ENCODE peak calls at places on chromosome 19, in four cellular contexts. N, V, G and H are unnamed samples.
A peak's percentile ranks its signal among the peaks of the same experiment; 100 is the strongest.

GRCh38 chr19:54436031-54436523 is 12.9 kb upstream of the LENG8 start:
- DNase-seq in V (no peak), N (peak; percentile 61), G (no peak), H (no peak)

GRCh38 chr19:13705928-13706447 is 58.3 kb upstream of the MRI1 start:
- DNase-seq in V (peak; percentile 55), N (no peak), G (no peak), H (no peak)

GRCh38 chr19:50933640-50934039 is 19.2 kb downstream of the KLK5 start:
- DNase-seq in V (no peak), G (no peak), N (no peak), H (peak; percentile 84)

GRCh38 chr19:27745978-27746542 is 1466.9 kb downstream of the UQCRFS1 start:
- DNase-seq in G (no peak), V (no peak), N (peak; percentile 7), H (no peak)

GRCh38 chr19:41601771-41602170 is 25.1 kb downstream of the CEACAM4 start:
- DNase-seq in G (no peak), N (no peak), V (no peak), H (no peak)

GRCh38 chr19:12331211-12331941 is 2.1 kb downstream of the ZNF563 start:
- DNase-seq in G (peak; percentile 96), N (no peak), V (no peak), H (no peak)

GRCh38 chr19:10095948-10096614 is 6.4 kb downstream of the ANGPTL6 start:
- DNase-seq in V (peak; percentile 98), G (no peak), N (peak; percentile 96), H (peak; percentile 80)

GRCh38 chr19:36891768-36892357 is 24.2 kb downstream of the ZNF829 start:
- DNase-seq in G (no peak), N (no peak), V (no peak), H (no peak)

GRCh38 chr19:53158119-53158656 is 665 bp downstream of the ZNF347 start:
- DNase-seq in V (peak; percentile 42), N (peak; percentile 65), G (no peak), H (no peak)

DNA sequence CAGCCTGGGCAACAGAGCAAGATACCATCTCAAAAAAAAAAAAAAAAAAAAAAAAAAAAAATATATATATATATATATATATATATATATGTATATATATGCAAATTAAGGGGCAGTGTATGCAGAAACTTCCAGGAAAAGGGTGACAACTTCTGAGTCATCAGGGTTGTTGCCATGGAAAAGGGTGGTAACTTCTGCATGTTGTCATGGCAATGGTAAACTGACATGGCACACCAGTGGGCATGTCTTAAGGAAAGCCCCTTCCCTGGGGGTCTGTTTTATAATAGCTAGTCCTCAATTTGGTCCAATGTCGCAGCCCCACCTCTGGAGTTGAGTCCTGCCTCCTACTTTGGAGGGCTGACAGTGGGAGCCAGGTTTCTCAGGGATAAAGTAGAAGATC is 7.4 kb upstream of the FCHO1 start:
- DNase-seq in G (no peak), V (no peak), N (no peak), H (no peak)
- TF ChIP-seq CEBPB in G (no peak), V (no peak), N (no peak), H (no peak)

DNA sequence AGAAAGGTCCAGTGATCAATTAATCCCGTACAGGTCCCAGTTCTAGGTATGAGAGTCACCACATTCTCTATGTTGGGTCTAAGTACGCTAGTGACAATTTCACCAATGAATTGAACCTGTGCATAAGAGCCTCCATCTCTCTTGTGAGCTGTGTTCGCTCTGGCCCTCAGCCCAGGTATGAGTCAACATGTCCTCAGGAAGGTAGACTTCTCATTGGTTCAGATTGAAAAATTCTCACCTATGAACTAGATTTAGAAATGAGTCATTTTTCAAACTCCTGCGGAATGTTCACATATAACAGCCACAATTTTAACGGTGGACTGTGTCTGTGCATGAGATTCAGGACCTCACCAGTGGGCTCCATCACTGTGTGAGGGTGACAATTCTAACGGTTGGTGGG is 12.7 kb upstream of the ZNF43 start:
- DNase-seq in V (no peak), G (no peak), N (no peak), H (peak; percentile 8)
- TF ChIP-seq PHF8 in V (no peak), G (no peak), N (no peak), H (no peak)

GRCh38 chr19:43783636-43784035 is 2.9 kb upstream of the KCNN4 start:
- DNase-seq in N (no peak), G (no peak), V (no peak), H (no peak)

GRCh38 chr19:43784251-43784980 is 3.6 kb upstream of the KCNN4 start:
- DNase-seq in G (no peak), V (peak; percentile 77), N (no peak), H (peak; percentile 89)

GRCh38 chr19:43782689-43783231 is 2.0 kb upstream of the KCNN4 start:
- DNase-seq in N (no peak), G (no peak), V (peak; percentile 59), H (peak; percentile 58)

GRCh38 chr19:43786665-43787064 is 5.9 kb upstream of the KCNN4 start:
- DNase-seq in V (no peak), N (no peak), G (no peak), H (no peak)

DNA sequence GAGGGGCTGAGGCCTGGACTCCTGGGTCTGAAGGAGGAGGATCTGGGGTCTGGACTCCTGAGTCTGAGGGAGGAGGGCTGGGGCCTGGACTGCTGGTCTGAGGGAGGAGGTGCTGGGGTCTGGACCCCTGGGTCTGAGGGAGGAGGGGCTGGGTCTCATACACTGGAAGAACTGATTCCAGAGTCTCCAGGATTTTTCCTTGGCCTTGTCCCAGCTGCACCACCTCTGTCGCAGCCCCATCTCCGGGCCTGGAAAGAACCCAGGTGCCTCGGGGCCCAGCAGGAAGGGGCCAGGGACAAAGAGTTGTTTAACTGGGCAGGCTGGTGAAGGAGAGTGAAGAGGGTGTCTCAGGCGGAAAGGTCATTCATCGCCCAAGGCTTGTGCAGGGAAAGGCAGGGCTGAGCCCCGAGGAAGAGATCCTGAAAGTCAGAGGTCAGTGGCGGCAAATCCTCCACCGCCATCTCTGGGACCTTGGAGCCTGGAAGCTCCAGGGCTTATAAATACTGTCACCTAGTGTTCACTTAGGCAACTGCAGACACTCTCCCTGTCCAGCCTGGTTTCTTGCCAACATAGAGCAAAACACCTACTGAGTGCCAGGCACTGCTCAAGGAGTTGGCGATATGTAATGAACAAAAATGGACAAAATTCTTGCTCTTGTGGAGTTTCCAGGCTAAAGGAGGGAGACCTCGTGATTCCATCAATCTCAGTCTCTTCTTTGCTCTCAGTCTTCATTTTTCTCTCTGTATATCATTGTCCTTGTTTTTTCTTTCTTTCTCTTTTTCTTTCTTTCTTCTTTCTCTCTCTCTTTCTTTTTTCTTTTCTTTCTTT is 4.4 kb upstream of the KCNN4 start:
- DNase-seq in V (peak; percentile 70), G (peak; percentile 60), N (peak; percentile 64), H (peak; percentile 90)
- TF ChIP-seq CEBPB in V (no peak), G (no peak), N (no peak), H (no peak)

GRCh38 chr19:19477705-19478383 is 37.5 kb downstream of the TSSK6 start:
- DNase-seq in N (no peak), V (no peak), G (no peak), H (no peak)
- TF ChIP-seq PHF8 in N (no peak), V (no peak), G (no peak), H (no peak)

GRCh38 chr19:55643733-55644116 is 276 bp downstream of the ZNF581 start:
- DNase-seq in N (no peak), V (peak; percentile 63), G (no peak), H (no peak)

GRCh38 chr19:55643003-55643732 is at the start of gene ZNF581:
- DNase-seq in G (peak; percentile 57), V (no peak), N (peak; percentile 90), H (peak; percentile 86)

GRCh38 chr19:55640577-55641375 is at the start of gene ZNF580:
- DNase-seq in N (peak; percentile 86), G (peak; percentile 40), V (peak; percentile 80), H (peak; percentile 77)

GRCh38 chr19:55641376-55642152 is 762 bp downstream of the ZNF580 start:
- DNase-seq in V (no peak), N (no peak), G (no peak), H (peak; percentile 63)

GRCh38 chr19:55642153-55643002 is 1.1 kb upstream of the ZNF581 start:
- DNase-seq in N (peak; percentile 61), V (no peak), G (no peak), H (no peak)
- TF ChIP-seq CEBPB in N (no peak), V (no peak), G (no peak), H (no peak)

GRCh38 chr19:6126335-6126974 is 9.0 kb upstream of the ACSBG2 start:
- DNase-seq in N (no peak), G (peak; percentile 67), V (peak; percentile 71), H (peak; percentile 86)
- TF ChIP-seq PHF8 in N (no peak), G (no peak), V (no peak), H (no peak)

GRCh38 chr19:29385191-29385795 is 140.5 kb upstream of the VSTM2B start:
- DNase-seq in G (no peak), V (no peak), N (no peak), H (no peak)
- TF ChIP-seq CEBPB in G (no peak), V (no peak), N (no peak), H (no peak)

GRCh38 chr19:1240925-1241324 is 626 bp upstream of the ATP5F1D start:
- DNase-seq in V (no peak), G (no peak), N (peak; percentile 52), H (no peak)

GRCh38 chr19:1239796-1240737 is 1.5 kb upstream of the ATP5F1D start:
- DNase-seq in V (peak; percentile 93), N (peak; percentile 95), G (peak; percentile 62), H (peak; percentile 87)

GRCh38 chr19:1239420-1239795 is 1.6 kb upstream of the CBARP start:
- DNase-seq in V (no peak), N (no peak), G (no peak), H (no peak)

GRCh38 chr19:1243768-1244692 is 2.5 kb downstream of the ATP5F1D start:
- DNase-seq in V (no peak), G (peak; percentile 81), N (peak; percentile 94), H (peak; percentile 84)

DNA sequence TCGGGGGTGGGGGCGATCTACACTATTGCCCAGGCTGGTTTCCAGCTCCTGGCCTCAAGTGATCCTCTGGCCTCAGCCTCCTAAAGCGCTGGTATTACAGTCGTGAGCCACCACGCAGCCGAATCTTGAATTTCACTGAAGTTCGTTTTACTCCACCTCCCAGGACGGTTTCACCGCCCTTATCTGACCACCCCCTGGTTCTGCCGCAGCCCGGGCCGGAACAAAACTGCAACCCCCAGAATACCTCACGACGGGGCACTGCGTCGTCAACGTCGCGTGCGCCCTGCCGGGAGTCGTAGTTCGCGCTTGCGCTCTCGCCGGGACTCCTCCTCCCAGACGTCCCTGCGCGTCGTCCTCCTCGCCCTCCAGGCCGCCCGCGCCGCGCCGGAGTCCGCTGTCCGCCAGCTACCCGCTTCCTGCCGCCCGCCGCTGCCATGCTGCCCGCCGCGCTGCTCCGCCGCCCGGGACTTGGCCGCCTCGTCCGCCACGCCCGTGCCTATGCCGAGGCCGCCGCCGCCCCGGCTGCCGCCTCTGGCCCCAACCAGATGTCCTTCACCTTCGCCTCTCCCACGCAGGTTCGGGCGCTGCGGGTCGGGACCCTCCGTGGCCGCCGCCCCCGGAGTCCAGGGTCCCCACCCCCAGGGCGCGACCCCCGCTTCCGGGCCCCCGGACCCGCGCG is at the start of gene ATP5F1D:
- DNase-seq in V (peak; percentile 76), N (peak; percentile 94), G (peak; percentile 88), H (peak; percentile 94)
- TF ChIP-seq PHF8 in V (peak; percentile 68), N (peak; percentile 44), G (no peak), H (no peak)